ENCODE peak calls at places on chromosome 7, in ten cellular contexts. One of them, this sample, is unnamed.

GRCh38 chr7:130356760-130357611 is 12.4 kb downstream of the CPA5 start:
- DNase-seq in frontal cortex: no peak
- DNase-seq in PC-3: peak; percentile 96
- DNase-seq in activated CD8-positive, alpha-beta memory T cell treated with anti-CD3 and anti-CD28 coated beads, Interleukin-2, amount 50 U/mL, for 48 hours: no peak
- DNase-seq in HFF-Myc: peak; percentile 82
- DNase-seq in heart right ventricle: no peak
- DNase-seq in DMS153: no peak
- DNase-seq in A549: peak; percentile 50
- DNase-seq in RWPE2: peak; percentile 86
- DNase-seq in CD8-positive, alpha-beta memory T cell: no peak
- DNase-seq in this sample: no peak

GRCh38 chr7:55130079-55130476 is 111.3 kb downstream of the EGFR start:
- DNase-seq in A549: peak; percentile 36
- DNase-seq in PC-3: no peak
- DNase-seq in RWPE2: no peak
- DNase-seq in DMS153: peak; percentile 44
- DNase-seq in activated CD8-positive, alpha-beta memory T cell treated with anti-CD3 and anti-CD28 coated beads, Interleukin-2, amount 50 U/mL, for 48 hours: no peak
- DNase-seq in frontal cortex: no peak
- DNase-seq in CD8-positive, alpha-beta memory T cell: no peak
- DNase-seq in HFF-Myc: no peak
- DNase-seq in heart right ventricle: no peak
- DNase-seq in this sample: no peak

GRCh38 chr7:44320141-44320540 is 5.3 kb downstream of the CAMK2B start:
- DNase-seq in PC-3: peak; percentile 26
- DNase-seq in activated CD8-positive, alpha-beta memory T cell treated with anti-CD3 and anti-CD28 coated beads, Interleukin-2, amount 50 U/mL, for 48 hours: no peak
- DNase-seq in HFF-Myc: no peak
- DNase-seq in DMS153: no peak
- DNase-seq in CD8-positive, alpha-beta memory T cell: no peak
- DNase-seq in RWPE2: no peak
- DNase-seq in frontal cortex: no peak
- DNase-seq in A549: no peak
- DNase-seq in heart right ventricle: no peak
- DNase-seq in this sample: no peak

GRCh38 chr7:65250697-65251395 is 122.8 kb upstream of the ZNF92 start:
- DNase-seq in HFF-Myc: no peak
- DNase-seq in A549: no peak
- DNase-seq in heart right ventricle: no peak
- DNase-seq in RWPE2: no peak
- DNase-seq in activated CD8-positive, alpha-beta memory T cell treated with anti-CD3 and anti-CD28 coated beads, Interleukin-2, amount 50 U/mL, for 48 hours: no peak
- DNase-seq in frontal cortex: no peak
- DNase-seq in DMS153: no peak
- DNase-seq in CD8-positive, alpha-beta memory T cell: no peak
- DNase-seq in PC-3: no peak
- DNase-seq in this sample: no peak

GRCh38 chr7:45118830-45119452 is 7.4 kb upstream of the TBRG4 start:
- DNase-seq in heart right ventricle: no peak
- DNase-seq in PC-3: no peak
- DNase-seq in CD8-positive, alpha-beta memory T cell: no peak
- DNase-seq in A549: no peak
- DNase-seq in DMS153: no peak
- DNase-seq in activated CD8-positive, alpha-beta memory T cell treated with anti-CD3 and anti-CD28 coated beads, Interleukin-2, amount 50 U/mL, for 48 hours: peak; percentile 35
- DNase-seq in HFF-Myc: no peak
- DNase-seq in frontal cortex: no peak
- DNase-seq in RWPE2: no peak
- DNase-seq in this sample: no peak

GRCh38 chr7:917255-918117 is 37.0 kb downstream of the ADAP1 start:
- DNase-seq in PC-3: no peak
- DNase-seq in HFF-Myc: no peak
- DNase-seq in RWPE2: peak; percentile 31
- DNase-seq in frontal cortex: no peak
- DNase-seq in heart right ventricle: no peak
- DNase-seq in CD8-positive, alpha-beta memory T cell: peak; percentile 10
- DNase-seq in activated CD8-positive, alpha-beta memory T cell treated with anti-CD3 and anti-CD28 coated beads, Interleukin-2, amount 50 U/mL, for 48 hours: no peak
- DNase-seq in DMS153: no peak
- DNase-seq in A549: no peak
- DNase-seq in this sample: no peak

GRCh38 chr7:38147005-38147404 is 31.0 kb upstream of the STARD3NL start:
- DNase-seq in frontal cortex: no peak
- DNase-seq in RWPE2: no peak
- DNase-seq in heart right ventricle: no peak
- DNase-seq in CD8-positive, alpha-beta memory T cell: no peak
- DNase-seq in activated CD8-positive, alpha-beta memory T cell treated with anti-CD3 and anti-CD28 coated beads, Interleukin-2, amount 50 U/mL, for 48 hours: no peak
- DNase-seq in HFF-Myc: no peak
- DNase-seq in A549: peak; percentile 31
- DNase-seq in DMS153: peak; percentile 25
- DNase-seq in PC-3: no peak
- DNase-seq in this sample: no peak

GRCh38 chr7:128831178-128831993 is 1.2 kb downstream of the FLNC start:
- DNase-seq in HFF-Myc: no peak
- DNase-seq in CD8-positive, alpha-beta memory T cell: no peak
- DNase-seq in RWPE2: no peak
- DNase-seq in PC-3: peak; percentile 3
- DNase-seq in heart right ventricle: peak; percentile 76
- DNase-seq in DMS153: no peak
- DNase-seq in activated CD8-positive, alpha-beta memory T cell treated with anti-CD3 and anti-CD28 coated beads, Interleukin-2, amount 50 U/mL, for 48 hours: peak; percentile 63
- DNase-seq in frontal cortex: no peak
- DNase-seq in A549: no peak
- DNase-seq in this sample: no peak

GRCh38 chr7:31958216-31958615 is 112.0 kb downstream of the PDE1C start:
- DNase-seq in PC-3: no peak
- DNase-seq in frontal cortex: no peak
- DNase-seq in DMS153: no peak
- DNase-seq in heart right ventricle: no peak
- DNase-seq in CD8-positive, alpha-beta memory T cell: no peak
- DNase-seq in HFF-Myc: no peak
- DNase-seq in A549: no peak
- DNase-seq in activated CD8-positive, alpha-beta memory T cell treated with anti-CD3 and anti-CD28 coated beads, Interleukin-2, amount 50 U/mL, for 48 hours: no peak
- DNase-seq in RWPE2: no peak
- DNase-seq in this sample: no peak

GRCh38 chr7:70782729-70783290 is 349.1 kb upstream of the GALNT17 start:
- DNase-seq in heart right ventricle: no peak
- DNase-seq in activated CD8-positive, alpha-beta memory T cell treated with anti-CD3 and anti-CD28 coated beads, Interleukin-2, amount 50 U/mL, for 48 hours: no peak
- DNase-seq in PC-3: no peak
- DNase-seq in RWPE2: no peak
- DNase-seq in DMS153: no peak
- DNase-seq in A549: no peak
- DNase-seq in HFF-Myc: no peak
- DNase-seq in frontal cortex: no peak
- DNase-seq in CD8-positive, alpha-beta memory T cell: no peak
- DNase-seq in this sample: no peak

GRCh38 chr7:143458263-143458662 is 15.0 kb downstream of the TAS2R60 start:
- DNase-seq in A549: no peak
- DNase-seq in PC-3: no peak
- DNase-seq in RWPE2: no peak
- DNase-seq in heart right ventricle: no peak
- DNase-seq in HFF-Myc: peak; percentile 36
- DNase-seq in DMS153: no peak
- DNase-seq in frontal cortex: no peak
- DNase-seq in activated CD8-positive, alpha-beta memory T cell treated with anti-CD3 and anti-CD28 coated beads, Interleukin-2, amount 50 U/mL, for 48 hours: no peak
- DNase-seq in CD8-positive, alpha-beta memory T cell: no peak
- DNase-seq in this sample: no peak

GRCh38 chr7:69768986-69769595 is 170.8 kb downstream of the AUTS2 start:
- DNase-seq in A549: no peak
- DNase-seq in RWPE2: no peak
- DNase-seq in PC-3: no peak
- DNase-seq in CD8-positive, alpha-beta memory T cell: no peak
- DNase-seq in heart right ventricle: peak; percentile 41
- DNase-seq in activated CD8-positive, alpha-beta memory T cell treated with anti-CD3 and anti-CD28 coated beads, Interleukin-2, amount 50 U/mL, for 48 hours: no peak
- DNase-seq in HFF-Myc: no peak
- DNase-seq in frontal cortex: no peak
- DNase-seq in DMS153: no peak
- DNase-seq in this sample: no peak

GRCh38 chr7:35365523-35365922 is 111.6 kb upstream of the TBX20 start:
- DNase-seq in PC-3: no peak
- DNase-seq in heart right ventricle: no peak
- DNase-seq in DMS153: no peak
- DNase-seq in frontal cortex: no peak
- DNase-seq in RWPE2: no peak
- DNase-seq in CD8-positive, alpha-beta memory T cell: no peak
- DNase-seq in A549: no peak
- DNase-seq in activated CD8-positive, alpha-beta memory T cell treated with anti-CD3 and anti-CD28 coated beads, Interleukin-2, amount 50 U/mL, for 48 hours: no peak
- DNase-seq in HFF-Myc: no peak
- DNase-seq in this sample: no peak

GRCh38 chr7:158802535-158803199 is 26.6 kb downstream of the ESYT2 start:
- DNase-seq in A549: peak; percentile 57
- DNase-seq in RWPE2: no peak
- DNase-seq in CD8-positive, alpha-beta memory T cell: no peak
- DNase-seq in PC-3: peak; percentile 68
- DNase-seq in HFF-Myc: no peak
- DNase-seq in frontal cortex: no peak
- DNase-seq in DMS153: no peak
- DNase-seq in activated CD8-positive, alpha-beta memory T cell treated with anti-CD3 and anti-CD28 coated beads, Interleukin-2, amount 50 U/mL, for 48 hours: no peak
- DNase-seq in heart right ventricle: no peak
- DNase-seq in this sample: peak; percentile 56

GRCh38 chr7:149050941-149051340 is 22.6 kb upstream of the PDIA4 start:
- DNase-seq in RWPE2: no peak
- DNase-seq in DMS153: no peak
- DNase-seq in CD8-positive, alpha-beta memory T cell: no peak
- DNase-seq in frontal cortex: no peak
- DNase-seq in HFF-Myc: no peak
- DNase-seq in A549: no peak
- DNase-seq in PC-3: no peak
- DNase-seq in activated CD8-positive, alpha-beta memory T cell treated with anti-CD3 and anti-CD28 coated beads, Interleukin-2, amount 50 U/mL, for 48 hours: no peak
- DNase-seq in heart right ventricle: no peak
- DNase-seq in this sample: no peak

GRCh38 chr7:1388936-1389335 is 70.3 kb downstream of the MICALL2 start:
- DNase-seq in A549: no peak
- DNase-seq in CD8-positive, alpha-beta memory T cell: no peak
- DNase-seq in PC-3: no peak
- DNase-seq in heart right ventricle: no peak
- DNase-seq in DMS153: no peak
- DNase-seq in HFF-Myc: no peak
- DNase-seq in frontal cortex: no peak
- DNase-seq in RWPE2: no peak
- DNase-seq in activated CD8-positive, alpha-beta memory T cell treated with anti-CD3 and anti-CD28 coated beads, Interleukin-2, amount 50 U/mL, for 48 hours: no peak
- DNase-seq in this sample: no peak

This sample was measured in keratinocyte.